ENCODE peak calls at places on chromosomes 2 and 18, in nine cellular contexts. H, Y, X, F, S, C, G, I and K are unnamed samples.

GRCh38 chr18:51151568-51152511 is 45.6 kb downstream of the MEX3C start:
- DNase-seq in C (peak), F (peak), G (no peak), X (no peak), Y (no peak), H (no peak), S (no peak), I (no peak), K (no peak)

GRCh38 chr18:30582078-30582477 is 460.5 kb downstream of the DSC3 start:
- DNase-seq in S (no peak), G (no peak), Y (no peak), F (no peak), I (no peak), H (no peak), X (no peak), C (no peak), K (no peak)

GRCh38 chr18:32048507-32049091 is 30.0 kb downstream of the RNF125 start:
- DNase-seq in I (no peak), X (no peak), G (peak), S (peak), Y (peak), F (peak), H (no peak), C (no peak), K (no peak)

GRCh38 chr2:132374961-132375360 is 41.6 kb upstream of the GPR39 start:
- DNase-seq in G (peak), S (no peak), X (no peak), Y (no peak), C (no peak), H (no peak), F (no peak), I (no peak), K (no peak)

GRCh38 chr2:223736488-223736887 is 100.9 kb downstream of the AP1S3 start:
- DNase-seq in Y (no peak), S (no peak), I (no peak), C (no peak), F (no peak), X (no peak), G (no peak), H (no peak), K (no peak)

GRCh38 chr2:36568533-36569246 is 29.3 kb downstream of the FEZ2 start:
- DNase-seq in H (no peak), G (no peak), I (no peak), C (no peak), F (no peak), X (peak), Y (peak), S (peak), K (no peak)

GRCh38 chr2:47145466-47145865 is 9.6 kb downstream of the STPG4 start:
- DNase-seq in X (no peak), Y (no peak), G (no peak), I (no peak), S (no peak), H (no peak), F (no peak), C (no peak), K (no peak)

GRCh38 chr2:129806985-129807384 is 172.5 kb upstream of the RAB6C start:
- DNase-seq in Y (no peak), H (no peak), S (no peak), F (no peak), I (no peak), C (no peak), G (no peak), X (no peak), K (no peak)

GRCh38 chr18:6476201-6476600 is 61.5 kb upstream of the L3MBTL4 start:
- DNase-seq in X (no peak), S (no peak), F (no peak), I (no peak), G (no peak), Y (no peak), C (no peak), H (no peak), K (no peak)

GRCh38 chr2:118012778-118013177 is 1.1 kb downstream of the CCDC93 start:
- DNase-seq in G (no peak), F (no peak), Y (no peak), I (no peak), C (no peak), S (no peak), H (no peak), X (peak), K (no peak)

GRCh38 chr18:1253825-1254224 is 349.2 kb downstream of the ADCYAP1 start:
- DNase-seq in Y (no peak), H (no peak), C (no peak), X (no peak), F (no peak), S (no peak), I (no peak), G (peak), K (no peak)

GRCh38 chr2:57490746-57491145 is 555.9 kb upstream of the VRK2 start:
- DNase-seq in Y (no peak), I (no peak), C (no peak), F (no peak), X (no peak), G (no peak), S (no peak), H (no peak), K (no peak)

GRCh38 chr2:132766573-132766972 is 96.6 kb upstream of the LYPD1 start:
- DNase-seq in F (no peak), X (no peak), S (no peak), G (no peak), H (no peak), Y (no peak), C (no peak), I (no peak), K (no peak)

GRCh38 chr2:197239434-197239833 is 71.1 kb downstream of the ANKRD44 start:
- DNase-seq in I (no peak), X (no peak), S (no peak), H (peak), F (no peak), C (no peak), Y (no peak), G (no peak), K (no peak)

GRCh38 chr18:28689591-28689990 is 512.7 kb upstream of the CDH2 start:
- DNase-seq in X (no peak), G (no peak), S (no peak), H (no peak), C (no peak), I (no peak), Y (no peak), F (no peak), K (no peak)

GRCh38 chr18:49562481-49563129 is 748 bp downstream of the LIPG start:
- DNase-seq in G (no peak), H (no peak), C (no peak), S (no peak), Y (no peak), X (peak), F (peak), I (no peak), K (no peak)

GRCh38 chr18:13011719-13012118 is 20.6 kb downstream of the CEP192 start:
- DNase-seq in Y (no peak), I (no peak), F (no peak), G (no peak), H (no peak), C (no peak), S (no peak), X (no peak), K (no peak)

GRCh38 chr18:13018379-13018778 is 27.2 kb downstream of the CEP192 start:
- DNase-seq in G (no peak), S (no peak), H (no peak), C (no peak), I (no peak), X (no peak), Y (no peak), F (no peak), K (no peak)

GRCh38 chr18:13017247-13017875 is 26.2 kb downstream of the CEP192 start:
- DNase-seq in H (no peak), X (no peak), I (no peak), Y (no peak), S (no peak), G (no peak), C (no peak), F (no peak), K (no peak)

GRCh38 chr18:13014818-13015217 is 23.7 kb downstream of the CEP192 start:
- DNase-seq in F (no peak), C (no peak), I (no peak), G (no peak), X (no peak), H (no peak), S (no peak), Y (no peak), K (no peak)

DNA sequence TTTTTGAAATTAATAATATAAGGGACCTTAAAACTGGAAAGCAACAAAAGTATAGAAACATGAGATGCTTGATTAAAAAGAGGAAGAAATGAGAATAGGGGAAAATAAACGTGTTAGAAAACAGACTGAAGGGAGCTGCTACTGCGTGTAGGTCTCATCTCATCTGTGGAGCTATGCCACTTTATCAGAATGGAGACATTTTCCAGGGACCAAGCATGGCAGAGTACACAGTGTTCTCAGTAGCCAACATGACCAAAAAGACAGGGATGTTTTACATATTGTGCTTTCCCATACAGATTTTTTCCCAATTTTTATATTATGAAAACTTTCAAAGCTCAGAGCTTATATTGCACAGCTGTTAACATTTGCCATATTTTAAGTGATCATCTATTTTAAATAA is 23.1 kb downstream of the CEP192 start:
- DNase-seq in H (no peak), G (no peak), Y (no peak), S (no peak), I (no peak), F (no peak), C (no peak), X (no peak), K (no peak)
- TF ChIP-seq POLR2A in H (no peak), G (no peak), Y (no peak), S (no peak), I (no peak), F (no peak), C (no peak), X (no peak), K (no peak)

GRCh38 chr2:73736855-73737779 is at the start of gene TPRKB:
- DNase-seq in Y (peak), F (peak), I (peak), G (peak), X (peak), S (peak), H (peak), C (peak), K (peak)
- TF ChIP-seq POLR2A in Y (peak), F (peak), I (peak), G (peak), X (peak), S (peak), H (peak), C (no peak), K (peak)

GRCh38 chr2:180405520-180405919 is 398.4 kb upstream of the CWC22 start:
- DNase-seq in Y (no peak), S (no peak), F (no peak), X (no peak), G (no peak), H (no peak), I (no peak), C (no peak), K (no peak)

GRCh38 chr2:180411631-180412030 is 404.5 kb upstream of the CWC22 start:
- DNase-seq in F (no peak), I (no peak), G (no peak), X (peak), C (no peak), S (no peak), H (no peak), Y (no peak), K (no peak)

GRCh38 chr2:180412224-180412623 is 405.1 kb upstream of the CWC22 start:
- DNase-seq in F (no peak), H (no peak), I (no peak), S (no peak), C (no peak), Y (no peak), G (no peak), X (peak), K (no peak)

GRCh38 chr2:180406687-180407086 is 399.6 kb upstream of the CWC22 start:
- DNase-seq in C (no peak), F (no peak), G (no peak), X (no peak), I (no peak), Y (no peak), S (no peak), H (no peak), K (no peak)
- TF ChIP-seq POLR2A in C (no peak), F (no peak), G (no peak), X (no peak), I (no peak), Y (no peak), S (no peak), H (no peak), K (no peak)

GRCh38 chr2:19914266-19914975 is 12.6 kb upstream of the TTC32 start:
- DNase-seq in C (no peak), X (no peak), F (no peak), S (no peak), H (no peak), Y (no peak), G (no peak), I (no peak), K (no peak)

GRCh38 chr2:19916385-19916784 is 14.6 kb upstream of the TTC32 start:
- DNase-seq in G (no peak), H (no peak), X (no peak), I (no peak), Y (no peak), C (no peak), S (no peak), F (no peak), K (no peak)

GRCh38 chr2:19911799-19912509 is 10.2 kb upstream of the TTC32 start:
- DNase-seq in S (peak), Y (peak), I (no peak), X (no peak), C (no peak), H (no peak), G (no peak), F (no peak), K (peak)
- TF ChIP-seq POLR2A in S (no peak), Y (no peak), I (no peak), X (no peak), C (no peak), H (no peak), G (no peak), F (no peak), K (no peak)

GRCh38 chr2:38076250-38076709 is 329 bp upstream of the CYP1B1 start:
- DNase-seq in H (peak), S (peak), I (peak), X (peak), G (peak), Y (peak), C (peak), F (peak), K (peak)
- TF ChIP-seq POLR2A in H (no peak), S (no peak), I (peak), X (no peak), G (peak), Y (peak), C (no peak), F (no peak), K (no peak)

GRCh38 chr18:46070683-46071614 is 1.1 kb downstream of the PSTPIP2 start:
- DNase-seq in S (no peak), C (peak), G (peak), X (no peak), H (peak), I (no peak), Y (no peak), F (no peak), K (no peak)

GRCh38 chr18:46072959-46073358 is 899 bp upstream of the PSTPIP2 start:
- DNase-seq in F (no peak), G (no peak), X (no peak), S (no peak), H (no peak), Y (no peak), C (peak), I (no peak), K (no peak)

GRCh38 chr18:46071615-46071893 is 506 bp downstream of the PSTPIP2 start:
- DNase-seq in F (no peak), G (no peak), H (no peak), I (no peak), X (no peak), C (no peak), S (no peak), Y (no peak), K (no peak)

GRCh38 chr18:46073474-46074331 is 1.6 kb upstream of the PSTPIP2 start:
- DNase-seq in C (peak), I (no peak), H (peak), G (peak), X (peak), F (peak), S (peak), Y (peak), K (no peak)

DNA sequence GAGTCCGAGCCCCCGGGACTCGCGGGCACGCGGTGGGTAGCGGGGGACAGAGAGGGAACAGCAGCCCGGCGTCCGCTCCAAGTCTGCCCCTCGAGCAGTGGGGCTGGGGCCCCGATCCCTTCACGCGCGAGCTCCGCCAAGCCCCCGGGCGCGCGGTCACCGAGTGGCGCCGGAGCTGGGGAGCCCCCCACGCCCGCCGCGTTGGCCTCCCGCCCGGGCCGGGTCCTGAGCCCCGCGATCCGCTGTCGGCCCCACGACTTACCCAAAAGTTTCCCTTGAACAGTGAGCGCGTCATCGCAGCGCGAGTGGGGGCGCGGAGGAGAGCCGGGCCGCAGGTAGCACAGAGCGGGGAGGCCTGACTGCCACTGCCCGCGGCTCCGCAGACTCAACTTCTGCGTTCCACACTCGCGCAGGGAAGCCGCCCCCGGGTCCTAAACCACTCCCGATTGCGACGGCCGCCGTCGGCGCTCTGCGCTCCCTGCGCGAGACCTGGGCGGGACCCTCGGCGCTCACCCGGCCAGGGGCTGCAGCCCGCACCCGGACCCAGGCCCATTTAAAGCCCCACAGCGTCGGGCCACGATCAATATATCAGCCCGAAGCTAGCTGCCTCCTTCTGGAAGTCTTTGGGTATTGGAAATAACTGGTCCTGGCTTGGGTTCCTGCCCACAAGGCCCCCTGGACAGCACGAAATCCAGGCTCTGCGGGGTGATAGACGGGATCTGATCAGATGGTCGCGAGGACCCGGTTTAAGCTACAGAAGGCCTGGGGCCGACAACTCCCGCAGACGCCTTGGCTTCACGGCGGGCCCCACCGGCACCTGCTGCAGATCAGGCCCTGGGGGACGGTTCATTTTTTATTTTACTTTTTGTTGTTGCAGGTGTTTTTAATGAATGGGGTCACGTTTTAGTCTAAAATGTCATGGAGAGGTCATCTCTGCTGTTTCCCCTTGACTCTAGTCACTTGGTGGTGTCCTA is at the start of gene PSTPIP2:
- DNase-seq in S (peak), H (peak), C (peak), I (peak), Y (no peak), X (peak), G (peak), F (peak), K (peak)
- TF ChIP-seq POLR2A in S (no peak), H (peak), C (no peak), I (no peak), Y (no peak), X (no peak), G (peak), F (peak), K (peak)

GRCh38 chr18:25834061-25834460 is 256.4 kb downstream of the SS18 start:
- DNase-seq in F (no peak), X (no peak), I (no peak), G (no peak), H (no peak), S (no peak), C (no peak), Y (no peak), K (no peak)
- TF ChIP-seq POLR2A in F (no peak), X (no peak), I (no peak), G (no peak), H (no peak), S (no peak), C (no peak), Y (no peak), K (no peak)

GRCh38 chr2:178482437-178482836 is 2.2 kb downstream of the PLEKHA3 start:
- DNase-seq in G (no peak), C (no peak), X (no peak), F (no peak), S (no peak), H (peak), I (no peak), Y (no peak), K (no peak)

GRCh38 chr2:178479275-178479616 is 846 bp upstream of the FKBP7 start:
- DNase-seq in S (no peak), I (no peak), H (no peak), C (no peak), F (no peak), X (no peak), Y (no peak), G (no peak), K (no peak)

GRCh38 chr2:178479758-178480226 is 465 bp upstream of the PLEKHA3 start:
- DNase-seq in C (no peak), H (no peak), S (no peak), G (no peak), I (no peak), F (no peak), X (no peak), Y (no peak), K (no peak)

GRCh38 chr2:178478442-178479274 is at the start of gene FKBP7:
- DNase-seq in F (peak), H (peak), X (peak), G (peak), S (peak), Y (peak), C (peak), I (peak), K (peak)

DNA sequence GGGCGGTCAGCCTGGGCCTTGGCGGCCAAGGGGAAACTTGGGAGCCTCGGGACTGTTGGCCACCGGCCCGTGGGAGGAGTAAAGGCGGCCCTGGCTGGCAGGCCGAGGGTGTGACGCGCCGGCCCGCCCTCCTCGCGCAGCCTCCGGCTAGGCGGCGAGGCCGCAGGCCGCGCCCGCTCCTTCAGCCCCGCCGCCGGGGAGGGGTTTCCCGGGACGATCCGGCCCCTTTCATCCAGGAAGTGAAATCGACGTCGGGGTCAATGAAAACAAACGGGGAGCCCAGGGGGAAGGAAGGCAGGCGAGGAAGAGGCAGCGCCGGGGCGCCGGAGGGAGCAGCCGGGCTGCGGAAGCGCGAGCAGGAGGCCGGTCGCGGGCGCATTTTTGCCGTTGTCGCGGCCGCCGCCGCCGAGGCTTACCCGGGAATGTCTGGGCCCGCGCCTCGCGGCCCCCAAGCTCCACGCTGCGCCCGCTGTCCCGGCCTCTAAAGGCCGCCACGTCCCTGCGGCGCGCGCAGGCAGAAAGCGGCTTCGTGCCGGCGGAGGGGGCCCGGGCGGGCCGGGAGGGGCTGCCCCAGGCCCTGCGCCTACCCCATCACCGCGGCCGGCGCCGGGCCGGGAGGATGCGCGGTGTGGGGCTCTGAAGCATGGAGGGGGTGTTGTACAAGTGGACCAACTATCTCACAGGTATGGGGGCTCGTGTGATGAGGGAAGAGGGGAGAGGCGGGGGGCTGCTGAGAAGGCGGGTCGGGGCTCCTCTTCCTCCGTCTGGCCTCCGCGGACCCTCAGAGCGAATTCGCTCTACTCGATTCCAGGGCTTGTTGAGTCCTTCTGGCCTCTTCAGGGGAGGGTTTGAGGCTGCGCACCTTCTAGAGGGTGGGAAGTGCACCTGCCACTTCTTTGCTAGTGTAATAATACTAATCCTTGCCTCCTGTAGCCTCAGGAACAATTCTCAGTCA is at the start of gene PLEKHA3:
- DNase-seq in C (peak), I (peak), Y (peak), H (peak), F (peak), G (peak), S (peak), X (peak), K (peak)
- TF ChIP-seq POLR2A in C (no peak), I (peak), Y (peak), H (peak), F (peak), G (peak), S (peak), X (peak), K (peak)

GRCh38 chr2:112800881-112801583 is 16.7 kb upstream of the IL1A start:
- DNase-seq in S (no peak), F (no peak), H (no peak), C (no peak), I (no peak), Y (no peak), G (no peak), X (no peak), K (no peak)
- TF ChIP-seq POLR2A in S (no peak), F (no peak), H (no peak), C (no peak), I (no peak), Y (no peak), G (no peak), X (no peak), K (no peak)